ENCODE peak calls at places on chromosome 4, in four cellular contexts. One of them, this sample, is unnamed.

GRCh38 chr4:119656986-119657635 is 28.5 kb upstream of the PDE5A start:
- DNase-seq in H9: no peak
- DNase-seq in ascending aorta: no peak
- DNase-seq in stomach: no peak
- DNase-seq in this sample: no peak

GRCh38 chr4:38663021-38663800 is 788 bp upstream of the KLF3 start:
- DNase-seq in ascending aorta: no peak
- DNase-seq in stomach: peak; percentile 34
- DNase-seq in H9: peak; percentile 45
- DNase-seq in this sample: no peak

GRCh38 chr4:84691170-84691691 is 108.3 kb downstream of the CDS1 start:
- DNase-seq in stomach: no peak
- DNase-seq in ascending aorta: no peak
- DNase-seq in H9: no peak
- DNase-seq in this sample: no peak

GRCh38 chr4:183722738-183723560 is 63.9 kb downstream of the TRAPPC11 start:
- DNase-seq in ascending aorta: peak; percentile 76
- DNase-seq in H9: peak; percentile 85
- DNase-seq in stomach: peak; percentile 81
- DNase-seq in this sample: peak; percentile 68

GRCh38 chr4:183130328-183131155 is 31.5 kb downstream of the WWC2 start:
- DNase-seq in H9: no peak
- DNase-seq in ascending aorta: no peak
- DNase-seq in stomach: peak; percentile 61
- DNase-seq in this sample: peak; percentile 84

GRCh38 chr4:157185363-157185762 is 35.2 kb upstream of the GRIA2 start:
- DNase-seq in H9: no peak
- DNase-seq in ascending aorta: no peak
- DNase-seq in stomach: no peak
- DNase-seq in this sample: no peak

GRCh38 chr4:28827866-28828265 is 1892.3 kb upstream of the PCDH7 start:
- DNase-seq in ascending aorta: no peak
- DNase-seq in H9: no peak
- DNase-seq in stomach: no peak
- DNase-seq in this sample: no peak

GRCh38 chr4:109432203-109432602 is 1.4 kb upstream of the SEC24B start:
- DNase-seq in stomach: no peak
- DNase-seq in H9: no peak
- DNase-seq in ascending aorta: no peak
- DNase-seq in this sample: no peak

GRCh38 chr4:166257276-166257675 is 384.2 kb downstream of the TLL1 start:
- DNase-seq in H9: no peak
- DNase-seq in ascending aorta: no peak
- DNase-seq in stomach: no peak
- DNase-seq in this sample: no peak

GRCh38 chr4:147928400-147928799 is 196.5 kb downstream of the ARHGAP10 start:
- DNase-seq in H9: no peak
- DNase-seq in ascending aorta: no peak
- DNase-seq in stomach: no peak
- DNase-seq in this sample: no peak

GRCh38 chr4:102819588-102820365 is 7.6 kb downstream of the UBE2D3 start:
- DNase-seq in stomach: no peak
- DNase-seq in ascending aorta: no peak
- DNase-seq in H9: no peak
- DNase-seq in this sample: no peak

GRCh38 chr4:163542275-163542674 is 47.8 kb downstream of the TMA16 start:
- DNase-seq in H9: no peak
- DNase-seq in ascending aorta: no peak
- DNase-seq in stomach: no peak
- DNase-seq in this sample: no peak

GRCh38 chr4:149933883-149934282 is 118.2 kb upstream of the IQCM start:
- DNase-seq in stomach: no peak
- DNase-seq in ascending aorta: no peak
- DNase-seq in H9: no peak
- DNase-seq in this sample: no peak

GRCh38 chr4:20816287-20816686 is 116.0 kb downstream of the PACRGL start:
- DNase-seq in H9: no peak
- DNase-seq in ascending aorta: no peak
- DNase-seq in stomach: no peak
- DNase-seq in this sample: no peak

GRCh38 chr4:15291133-15291532 is 136.7 kb upstream of the C1QTNF7 start:
- DNase-seq in ascending aorta: no peak
- DNase-seq in H9: no peak
- DNase-seq in stomach: no peak
- DNase-seq in this sample: no peak

GRCh38 chr4:41437264-41437566 is 100.7 kb upstream of the LIMCH1 start:
- DNase-seq in stomach: no peak
- DNase-seq in ascending aorta: no peak
- DNase-seq in H9: no peak
- DNase-seq in this sample: no peak

GRCh38 chr4:168848977-168849687 is 160.9 kb downstream of the CBR4 start:
- DNase-seq in ascending aorta: no peak
- DNase-seq in H9: no peak
- DNase-seq in stomach: no peak
- DNase-seq in this sample: no peak

DNA sequence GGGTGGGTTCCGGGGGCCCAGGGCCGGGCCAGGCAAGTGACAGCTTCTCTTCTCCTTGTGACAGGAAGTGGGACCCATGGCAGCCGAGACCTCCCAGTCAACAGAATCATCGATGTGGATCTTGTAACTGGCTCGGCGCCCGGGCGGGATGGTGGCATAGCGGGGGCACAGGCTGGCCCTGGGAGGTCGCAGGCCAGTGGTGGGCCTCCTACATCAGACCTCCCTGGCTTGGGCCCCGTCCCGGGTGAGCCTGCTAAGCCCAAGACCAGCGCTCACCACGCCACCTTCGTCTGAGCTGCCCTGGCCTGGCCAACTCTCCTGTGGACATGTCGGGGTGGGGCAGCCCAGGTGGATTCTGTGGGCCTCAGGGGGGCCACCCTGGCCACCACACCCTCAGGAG is 2.4 kb upstream of the HGFAC start:
- DNase-seq in stomach: no peak
- DNase-seq in H9: no peak
- DNase-seq in ascending aorta: no peak
- DNase-seq in this sample: peak; percentile 21
- H3K4me1 ChIP-seq in stomach: peaks cover 15% of the 10 kb centered on the region
- H3K4me1 ChIP-seq in H9: no peaks in the 10 kb centered on the region
- H3K4me1 ChIP-seq in ascending aorta: peaks cover 10% of the 10 kb centered on the region
- H3K4me1 ChIP-seq in this sample: peaks cover 16% of the 10 kb centered on the region

GRCh38 chr4:56050584-56050983 is 101.8 kb downstream of the CEP135 start:
- DNase-seq in ascending aorta: no peak
- DNase-seq in H9: no peak
- DNase-seq in stomach: no peak
- DNase-seq in this sample: no peak
- H3K27ac ChIP-seq in ascending aorta: no peak overlapping the region
- H3K27ac ChIP-seq in H9: no peak overlapping the region
- H3K27ac ChIP-seq in stomach: no peak overlapping the region
- H3K27ac ChIP-seq in this sample: no peak overlapping the region

DNA sequence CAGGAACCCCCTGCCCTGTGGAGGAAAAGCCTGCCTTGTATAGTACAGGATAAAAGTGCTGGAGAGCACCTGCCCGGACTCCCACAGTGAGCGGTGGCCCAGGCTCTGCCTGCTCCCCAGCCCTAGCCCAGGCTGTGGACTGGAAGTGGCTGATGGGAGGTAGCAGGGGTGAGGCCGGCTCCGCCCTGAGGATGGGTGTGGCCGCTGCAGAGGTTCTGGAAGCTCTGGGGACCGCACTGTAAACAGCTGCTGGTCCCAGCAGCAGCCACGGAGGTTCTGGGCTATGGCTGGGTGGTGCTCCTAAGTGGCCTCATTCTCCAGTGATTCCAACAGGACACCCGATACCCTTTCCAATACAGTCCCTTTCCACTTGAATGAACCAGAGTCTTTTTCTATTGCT is 56.6 kb upstream of the HELT start:
- DNase-seq in stomach: peak; percentile 32
- DNase-seq in ascending aorta: peak; percentile 48
- DNase-seq in H9: peak; percentile 60
- DNase-seq in this sample: no peak
- TF ChIP-seq CTCF in stomach: no peak
- TF ChIP-seq CTCF in ascending aorta: no peak
- TF ChIP-seq CTCF in H9: no peak
- TF ChIP-seq CTCF in this sample: no peak

GRCh38 chr4:5030927-5031326 is 11.7 kb upstream of the CYTL1 start:
- DNase-seq in H9: no peak
- DNase-seq in ascending aorta: peak; percentile 2
- DNase-seq in stomach: no peak
- DNase-seq in this sample: no peak
- H3K4me1 ChIP-seq in H9: no peaks in the 10 kb centered on the region
- H3K4me1 ChIP-seq in ascending aorta: peaks cover 17% of the 10 kb centered on the region
- H3K4me1 ChIP-seq in stomach: peaks cover 27% of the 10 kb centered on the region
- H3K4me1 ChIP-seq in this sample: no peaks in the 10 kb centered on the region

This sample was measured in right lobe of liver.